ENCODE peak calls at places on chromosome 21, in four cellular contexts. P is IMR-90, S is fibroblast of pulmonary artery, E is esophagus squamous epithelium. O is an unnamed sample.

GRCh38 chr21:30962013-30962412 is 76.3 kb downstream of the KRTAP19-8 start:
- DNase-seq in P (no peak), E (no peak), S (no peak), O (no peak)

GRCh38 chr21:26513212-26513611 is 59.9 kb downstream of the CYYR1 start:
- DNase-seq in S (peak; percentile 31), E (no peak), P (no peak), O (peak; percentile 48)

GRCh38 chr21:31905444-31906400 is 32.9 kb downstream of the HUNK start:
- DNase-seq in P (peak; percentile 38), E (no peak), S (no peak), O (no peak)

GRCh38 chr21:29235714-29236197 is 63.0 kb upstream of the BACH1 start:
- DNase-seq in S (no peak), E (no peak), P (no peak), O (no peak)

GRCh38 chr21:39048064-39048463 is 135.2 kb downstream of the PSMG1 start:
- DNase-seq in S (peak; percentile 85), E (no peak), P (peak; percentile 4), O (peak; percentile 14)

GRCh38 chr21:42671778-42672593 is 18.6 kb downstream of the PDE9A start:
- DNase-seq in P (no peak), S (no peak), E (no peak), O (no peak)

GRCh38 chr21:42721341-42721824 is 68.0 kb downstream of the PDE9A start:
- DNase-seq in S (peak; percentile 18), E (no peak), P (no peak), O (peak; percentile 37)

GRCh38 chr21:39714331-39714730 is 30.7 kb upstream of the IGSF5 start:
- DNase-seq in P (no peak), E (no peak), S (no peak), O (no peak)

GRCh38 chr21:18529253-18529652 is 125.7 kb upstream of the TMPRSS15 start:
- DNase-seq in S (peak; percentile 62), P (no peak), E (no peak), O (peak; percentile 71)

GRCh38 chr21:33949516-33950424 is 34.2 kb upstream of the ATP5PO start:
- DNase-seq in S (no peak), P (no peak), E (no peak), O (no peak)

GRCh38 chr21:33948096-33948950 is 32.7 kb upstream of the ATP5PO start:
- DNase-seq in E (peak; percentile 29), S (peak; percentile 18), P (peak; percentile 30), O (no peak)

GRCh38 chr21:33948951-33949444 is 33.4 kb upstream of the ATP5PO start:
- DNase-seq in S (no peak), E (no peak), P (no peak), O (no peak)

GRCh38 chr21:33951276-33952178 is 35.9 kb upstream of the ATP5PO start:
- DNase-seq in E (no peak), P (peak; percentile 79), S (peak; percentile 39), O (peak; percentile 35)

GRCh38 chr21:33950425-33951079 is 34.9 kb upstream of the ATP5PO start:
- DNase-seq in P (no peak), S (no peak), E (no peak), O (no peak)
- H3K4me3 ChIP-seq in P (no peak overlapping the region), S (no peak overlapping the region), E (no peak overlapping the region), O (no peak overlapping the region)

GRCh38 chr21:37207441-37208009 is 59.6 kb downstream of the VPS26C start:
- DNase-seq in P (no peak), S (no peak), E (no peak), O (peak; percentile 31)

GRCh38 chr21:37206531-37206930 is 60.6 kb downstream of the VPS26C start:
- DNase-seq in S (no peak), P (no peak), E (no peak), O (no peak)

GRCh38 chr21:37210017-37210593 is 57.0 kb downstream of the VPS26C start:
- DNase-seq in S (no peak), P (no peak), E (no peak), O (no peak)

GRCh38 chr21:37208741-37209225 is 58.4 kb downstream of the VPS26C start:
- DNase-seq in P (no peak), S (no peak), E (no peak), O (no peak)

DNA sequence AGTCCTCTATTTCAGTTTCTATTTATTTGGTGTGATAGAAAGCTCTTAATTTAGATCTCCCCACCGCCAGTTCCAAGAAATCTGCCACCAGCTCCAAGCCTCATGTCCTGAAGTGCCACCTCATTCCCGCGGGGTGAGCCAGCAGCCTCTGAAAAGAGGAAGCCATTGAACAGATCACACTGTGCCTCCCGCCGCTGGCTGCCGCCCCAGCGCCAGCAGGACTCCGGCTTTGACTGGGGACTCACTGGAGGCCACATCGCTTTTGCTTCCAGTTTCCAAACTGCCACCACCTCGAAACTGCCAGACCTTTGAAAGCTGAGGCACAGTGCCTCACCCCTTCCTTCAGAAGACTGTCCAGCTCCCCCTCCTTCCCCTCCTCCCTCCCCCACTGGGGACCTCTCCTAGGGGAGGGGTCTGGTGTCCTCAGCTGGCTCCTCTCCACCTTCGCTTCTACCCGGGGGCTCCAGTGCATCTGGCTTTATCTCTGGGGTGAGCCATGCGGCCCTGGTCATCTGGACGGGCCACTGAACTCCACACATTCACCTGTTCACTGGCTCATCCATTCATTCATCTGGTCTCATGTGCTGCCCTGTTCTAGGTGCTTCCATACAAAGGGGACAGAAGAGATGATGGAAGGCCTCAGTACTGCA is 59.0 kb downstream of the VPS26C start:
- DNase-seq in S (no peak), E (no peak), P (no peak), O (no peak)
- H3K4me3 ChIP-seq in S (no peak overlapping the region), E (no peak overlapping the region), P (no peak overlapping the region), O (no peak overlapping the region)

GRCh38 chr21:41605178-41605933 is 97.4 kb upstream of the TMPRSS2 start:
- DNase-seq in S (no peak), E (no peak), P (no peak), O (no peak)
- H3K4me3 ChIP-seq in S (no peak overlapping the region), E (no peak overlapping the region), P (no peak overlapping the region), O (no peak overlapping the region)

DNA sequence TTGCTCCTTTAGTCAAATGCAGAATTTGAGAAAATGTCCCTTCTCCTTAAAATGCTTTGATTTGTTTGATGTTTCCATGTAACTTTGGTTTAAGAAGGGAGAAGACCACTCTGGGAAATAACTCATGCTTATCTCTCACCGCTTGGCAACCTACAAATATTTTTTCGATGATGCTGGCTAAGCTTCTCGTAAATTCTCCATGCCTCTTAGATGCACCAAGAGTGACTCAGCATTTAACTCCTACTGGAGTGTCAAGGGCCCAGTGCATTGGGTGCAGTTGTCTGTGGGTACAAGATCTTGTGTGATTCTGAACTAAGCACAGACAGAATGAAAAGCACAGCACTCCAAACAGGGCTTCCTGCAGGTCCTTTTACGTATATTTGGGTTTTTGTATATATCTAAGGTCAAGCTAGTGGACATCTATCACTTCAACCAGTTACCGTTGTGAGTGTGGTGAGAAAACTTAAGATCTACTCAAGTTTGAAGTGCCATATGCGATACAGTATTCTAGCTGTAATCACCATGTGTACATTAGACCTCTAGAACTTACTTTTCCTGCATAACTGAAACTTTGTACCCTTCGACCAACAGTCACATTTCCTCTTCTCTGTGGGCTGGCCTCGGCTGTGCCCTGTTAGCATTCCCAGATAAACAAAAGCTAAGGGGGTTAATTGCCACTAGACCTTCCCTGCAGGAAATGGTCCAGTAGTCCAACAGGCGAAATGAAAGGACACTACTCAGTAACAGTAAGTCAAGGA is 55.8 kb downstream of the COL18A1 start:
- DNase-seq in P (peak; percentile 91), S (peak; percentile 93), E (no peak), O (peak; percentile 90)
- H3K4me3 ChIP-seq in P (no peak overlapping the region), S (no peak overlapping the region), E (no peak overlapping the region), O (no peak overlapping the region)

DNA sequence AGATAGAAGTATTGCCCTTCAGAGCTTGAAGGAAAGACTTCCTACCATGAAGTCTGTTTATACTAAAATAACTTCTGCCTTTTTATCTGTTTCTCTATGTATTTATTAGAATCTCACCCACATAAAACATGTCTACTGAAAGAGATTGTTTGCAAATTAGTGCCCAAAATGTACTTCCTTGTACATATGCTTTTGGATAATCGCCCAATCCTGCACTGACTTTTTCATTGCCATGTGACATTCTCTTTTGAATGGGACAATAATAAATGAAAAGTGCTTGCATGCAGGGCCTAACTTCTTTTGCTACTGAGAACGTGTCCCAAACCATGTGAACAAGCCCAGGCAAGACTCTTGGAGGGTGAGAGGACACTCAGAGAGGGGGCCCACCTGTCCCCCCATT is 711.6 kb upstream of the ADAMTS5 start:
- DNase-seq in E (no peak), S (no peak), P (no peak), O (no peak)
- H3K4me3 ChIP-seq in E (no peak overlapping the region), S (no peak overlapping the region), P (no peak overlapping the region), O (no peak overlapping the region)

GRCh38 chr21:41506005-41506404 is 2.0 kb downstream of the TMPRSS2 start:
- DNase-seq in E (no peak), S (no peak), P (no peak), O (no peak)
- H3K4me3 ChIP-seq in E (peak overlapping the region; percentile 58), S (no peak overlapping the region), P (no peak overlapping the region), O (no peak overlapping the region)

O was measured in fibroblast of the aortic adventitia.